ENCODE peak calls at places on chromosomes 13 and 19, in six cellular contexts. X, F, G, B, Z and D are unnamed samples.

GRCh38 chr13:93698016-93698613 is 471.5 kb downstream of the GPC6 start:
- DNase-seq in X (no peak), B (no peak), F (no peak), G (no peak), Z (no peak), D (no peak)

GRCh38 chr13:103695320-103695719 is 629.1 kb upstream of the SLC10A2 start:
- DNase-seq in X (no peak), Z (no peak), F (no peak), G (no peak), B (no peak), D (no peak)

GRCh38 chr13:96020155-96020575 is 33.0 kb downstream of the UGGT2 start:
- DNase-seq in X (no peak), F (no peak), G (peak; percentile 32), Z (peak; percentile 2), B (peak; percentile 23), D (peak; percentile 62)

GRCh38 chr19:28541602-28542393 is 671.2 kb downstream of the UQCRFS1 start:
- DNase-seq in F (no peak), G (no peak), Z (no peak), X (no peak), B (no peak), D (no peak)

GRCh38 chr13:27954406-27954851 is 14.7 kb downstream of the CDX2 start:
- DNase-seq in B (peak; percentile 50), Z (no peak), F (peak; percentile 68), G (no peak), X (no peak), D (no peak)

GRCh38 chr13:42574435-42575311 is 721 bp downstream of the TNFSF11 start:
- DNase-seq in Z (peak; percentile 77), G (no peak), X (peak; percentile 1), F (no peak), B (no peak), D (no peak)

GRCh38 chr13:113405481-113406300 is 41.8 kb upstream of the GRTP1 start:
- DNase-seq in G (no peak), X (no peak), F (peak; percentile 53), Z (no peak), B (no peak), D (no peak)

GRCh38 chr19:52138614-52139290 is 986 bp downstream of the ZNF616 start:
- DNase-seq in Z (peak; percentile 50), B (no peak), F (no peak), G (no peak), X (no peak), D (peak; percentile 12)

GRCh38 chr13:50419896-50420295 is 404.7 kb downstream of the KCNRG start:
- DNase-seq in B (no peak), Z (no peak), G (no peak), X (no peak), F (no peak), D (no peak)

GRCh38 chr19:55116232-55117062 is 990 bp downstream of the PPP1R12C start:
- DNase-seq in B (peak; percentile 67), Z (peak; percentile 61), X (peak; percentile 23), F (no peak), G (peak; percentile 38), D (peak; percentile 62)

GRCh38 chr13:113425931-113426590 is 27.2 kb downstream of the ADPRHL1 start:
- DNase-seq in X (no peak), Z (no peak), G (no peak), F (no peak), B (no peak), D (no peak)

GRCh38 chr13:98541701-98542203 is 35.2 kb downstream of the STK24 start:
- DNase-seq in X (no peak), F (no peak), Z (no peak), G (no peak), B (no peak), D (peak; percentile 30)

GRCh38 chr19:45016388-45017314 is 15.4 kb downstream of the RELB start:
- DNase-seq in G (peak; percentile 73), F (no peak), Z (peak; percentile 61), X (peak; percentile 54), B (peak; percentile 68), D (peak; percentile 69)

GRCh38 chr13:37029617-37030016 is 29.0 kb downstream of the EXOSC8 start:
- DNase-seq in X (no peak), B (no peak), F (no peak), Z (no peak), G (peak; percentile 14), D (no peak)